ENCODE peak calls at places on chromosomes 5 and 9, in five cellular contexts. N, S, I, A and Y are unnamed samples.

GRCh38 chr5:157143127-157143959 is 678 bp upstream of the MED7 start:
- DNase-seq in N (no peak), S (peak; percentile 35), I (peak; percentile 59), A (peak; percentile 71), Y (no peak)

GRCh38 chr5:74261906-74262305 is 378.6 kb downstream of the ENC1 start:
- DNase-seq in N (no peak), S (no peak), I (no peak), A (no peak), Y (no peak)

GRCh38 chr9:123061216-123061615 is 27.7 kb downstream of the GPR21 start:
- DNase-seq in N (no peak), S (no peak), I (no peak), A (no peak), Y (no peak)

GRCh38 chr5:137310051-137310730 is 188.9 kb downstream of the SPOCK1 start:
- DNase-seq in N (peak; percentile 88), S (no peak), I (no peak), A (no peak), Y (peak; percentile 78)

GRCh38 chr5:155729684-155730059 is 597.3 kb upstream of the SGCD start:
- DNase-seq in N (peak; percentile 55), S (no peak), I (no peak), A (no peak), Y (no peak)

GRCh38 chr9:108671794-108672193 is 184.0 kb downstream of the ACTL7B start:
- DNase-seq in N (no peak), S (no peak), I (no peak), A (no peak), Y (no peak)

GRCh38 chr9:136761545-136761981 is 2.8 kb downstream of the LCN15 start:
- DNase-seq in N (no peak), S (no peak), I (no peak), A (no peak), Y (no peak)

GRCh38 chr5:134143431-134143830 is 28.9 kb downstream of the TCF7 start:
- DNase-seq in N (no peak), S (no peak), I (peak; percentile 11), A (no peak), Y (no peak)

GRCh38 chr9:120845255-120845654 is 2.5 kb upstream of the PSMD5 start:
- DNase-seq in N (no peak), S (no peak), I (no peak), A (no peak), Y (no peak)

GRCh38 chr9:136326061-136326776 is 1.1 kb upstream of the GPSM1 start:
- DNase-seq in N (peak; percentile 14), S (no peak), I (no peak), A (no peak), Y (no peak)

GRCh38 chr9:17578911-17579793 is at the start of gene SH3GL2:
- DNase-seq in N (no peak), S (no peak), I (peak; percentile 74), A (peak; percentile 7), Y (peak; percentile 11)

GRCh38 chr9:129341991-129342348 is 163.9 kb upstream of the IER5L start:
- DNase-seq in N (no peak), S (no peak), I (no peak), A (no peak), Y (no peak)

GRCh38 chr9:129141066-129142041 is 30.1 kb downstream of the PTPA start:
- DNase-seq in N (peak; percentile 95), S (no peak), I (peak; percentile 65), A (peak; percentile 76), Y (peak; percentile 45)

GRCh38 chr5:135843571-135844337 is 9.3 kb downstream of the SLC25A48 start:
- DNase-seq in N (no peak), S (no peak), I (peak; percentile 86), A (no peak), Y (no peak)

GRCh38 chr9:127796899-127797370 is 5.7 kb upstream of the FPGS start:
- DNase-seq in N (no peak), S (no peak), I (no peak), A (no peak), Y (no peak)

GRCh38 chr5:135546912-135547311 is 11.1 kb upstream of the NEUROG1 start:
- DNase-seq in N (no peak), S (no peak), I (no peak), A (no peak), Y (no peak)

GRCh38 chr9:80797427-80797825 is 891.9 kb downstream of the TLE1 start:
- DNase-seq in N (peak; percentile 3), S (no peak), I (no peak), A (no peak), Y (no peak)

GRCh38 chr5:95861221-95861857 is 38.8 kb upstream of the GLRX start:
- DNase-seq in N (no peak), S (no peak), I (peak; percentile 46), A (peak; percentile 32), Y (peak; percentile 99)

GRCh38 chr9:122075135-122076030 is 17.7 kb downstream of the TTLL11 start:
- DNase-seq in N (no peak), S (no peak), I (no peak), A (no peak), Y (no peak)

GRCh38 chr9:15882883-15883282 is 330.0 kb downstream of the CCDC171 start:
- DNase-seq in N (no peak), S (no peak), I (no peak), A (no peak), Y (no peak)

GRCh38 chr5:41349846-41350245 is 136.5 kb upstream of the C6 start:
- DNase-seq in N (no peak), S (no peak), I (no peak), A (no peak), Y (no peak)

GRCh38 chr9:84412654-84413053 is 72.1 kb upstream of the SLC28A3 start:
- DNase-seq in N (no peak), S (no peak), I (no peak), A (no peak), Y (no peak)

GRCh38 chr5:154189256-154189818 is 1.2 kb upstream of the GALNT10 start:
- DNase-seq in N (peak; percentile 23), S (no peak), I (peak; percentile 24), A (no peak), Y (no peak)

GRCh38 chr5:128264567-128264966 is 181.0 kb downstream of the SLC12A2 start:
- DNase-seq in N (no peak), S (no peak), I (no peak), A (no peak), Y (no peak)